ENCODE peak calls at places on chromosomes 12 and 14, in eight cellular contexts. Q is fibroblast of lung, X is HCT116, N is neuronal stem cell, D is keratinocyte, V is H9, G is PC-9, H is IMR-90. S is an unnamed sample. For H3K4me1, the result is how much of the 10 kb centered on the place peaks cover.

GRCh38 chr12:57239587-57240068 is 10.1 kb downstream of the SHMT2 start:
- DNase-seq in Q (no peak), X (no peak), N (no peak), D (no peak), V (peak), G (no peak), H (no peak), S (no peak)

GRCh38 chr12:12527820-12528296 is 34.8 kb downstream of the DUSP16 start:
- DNase-seq in Q (no peak), X (no peak), N (no peak), D (no peak), V (peak), G (no peak), H (no peak), S (no peak)

GRCh38 chr12:52243774-52244614 is 11.0 kb downstream of the KRT7 start:
- DNase-seq in Q (peak), X (no peak), N (no peak), D (peak), V (no peak), G (peak), H (peak), S (peak)

GRCh38 chr14:95431199-95432145 is 85.0 kb downstream of the SYNE3 start:
- DNase-seq in Q (peak), X (no peak), N (peak), D (no peak), V (peak), G (no peak), H (peak), S (peak)

GRCh38 chr14:76376001-76376404 is at the start of gene ESRRB:
- DNase-seq in Q (peak), X (peak), N (peak), D (no peak), V (peak), G (no peak), H (peak), S (no peak)

GRCh38 chr12:132554857-132555630 is 55.3 kb downstream of the LRCOL1 start:
- DNase-seq in Q (no peak), X (no peak), N (no peak), D (no peak), V (no peak), G (no peak), H (no peak), S (no peak)

GRCh38 chr14:99122521-99123125 is 149.4 kb downstream of the BCL11B start:
- DNase-seq in Q (no peak), X (no peak), N (no peak), D (no peak), V (peak), G (no peak), H (no peak), S (no peak)

GRCh38 chr14:68191567-68192321 is 372.2 kb downstream of the RAD51B start:
- DNase-seq in Q (peak), X (peak), N (no peak), D (peak), V (no peak), G (no peak), H (peak), S (peak)

GRCh38 chr12:96872946-96873345 is 34.1 kb upstream of the NEDD1 start:
- DNase-seq in Q (no peak), X (no peak), N (no peak), D (no peak), V (no peak), G (no peak), H (no peak), S (no peak)

GRCh38 chr12:89225808-89226368 is 126.4 kb downstream of the DUSP6 start:
- DNase-seq in Q (peak), X (peak), N (no peak), D (peak), V (peak), G (peak), H (peak), S (peak)

GRCh38 chr12:19605720-19606119 is 166.4 kb downstream of the AEBP2 start:
- DNase-seq in Q (no peak), X (no peak), N (no peak), D (no peak), V (no peak), G (no peak), H (no peak), S (no peak)

GRCh38 chr12:4555804-4556203 is 6.2 kb upstream of the DYRK4 start:
- DNase-seq in Q (no peak), X (no peak), N (no peak), D (no peak), V (no peak), G (no peak), H (peak), S (no peak)

GRCh38 chr12:107521826-107522355 is 163.7 kb upstream of the PWP1 start:
- DNase-seq in Q (no peak), X (no peak), N (no peak), D (no peak), V (no peak), G (no peak), H (no peak), S (no peak)

DNA sequence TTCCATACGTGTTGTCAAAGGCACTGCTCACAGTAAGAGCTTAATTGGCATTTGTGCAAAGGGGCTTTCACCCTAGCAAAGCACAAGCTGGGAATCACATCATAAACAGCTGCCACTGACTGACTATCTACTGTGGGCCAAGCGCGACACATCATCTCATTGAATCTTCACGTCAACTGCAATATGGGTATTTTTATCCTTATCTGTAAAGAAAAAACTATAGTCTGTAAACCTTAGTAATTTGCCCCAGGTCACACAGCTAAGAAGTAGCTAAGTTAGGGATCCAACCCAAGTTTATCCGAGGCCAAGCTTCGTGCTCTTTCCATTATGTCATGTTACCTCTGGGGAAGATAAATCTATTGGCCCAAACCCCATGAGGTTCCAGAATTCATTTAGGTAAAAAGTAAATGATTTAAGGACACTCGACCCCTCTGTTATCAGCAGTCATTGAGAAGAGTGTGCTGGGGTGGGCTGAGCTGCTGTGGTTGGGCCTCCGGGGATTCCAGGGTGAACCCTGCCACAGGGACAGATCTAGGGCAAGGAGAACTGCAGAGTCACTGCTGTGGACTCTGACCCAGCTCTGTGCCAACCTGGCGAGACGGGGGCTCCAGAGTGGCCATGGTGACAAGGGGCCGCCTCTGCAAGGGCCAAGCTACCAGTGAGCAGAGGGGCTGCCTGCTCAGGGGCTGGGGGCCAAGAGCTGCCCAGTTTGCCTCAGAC is 27.6 kb downstream of the NCKAP5L start:
- DNase-seq in Q (no peak), X (no peak), N (no peak), D (no peak), V (no peak), G (no peak), H (no peak), S (no peak)
- H3K4me1 ChIP-seq in Q (under half), X (under half), N (under half), D (under half), V (under half), G (under half), H (under half), S (under half)

DNA sequence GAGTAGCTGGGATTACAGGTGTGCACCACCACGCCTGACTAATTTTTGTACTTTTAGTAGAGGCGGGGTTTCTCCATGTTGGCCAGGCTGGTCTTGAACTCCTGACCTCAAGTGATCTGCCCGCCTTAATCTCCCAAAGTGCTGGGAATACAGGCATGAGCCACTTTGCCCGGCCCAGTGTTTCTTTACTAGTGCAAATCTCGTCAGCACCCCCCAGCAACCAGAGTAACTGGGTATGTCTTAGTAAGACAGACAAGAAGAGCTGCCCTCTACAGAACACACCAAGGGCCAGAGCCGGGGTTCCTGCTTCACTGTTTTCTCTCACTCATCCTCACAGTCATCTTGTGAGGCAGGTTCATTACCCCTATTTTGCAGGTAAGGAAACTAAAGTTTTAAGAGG is 78.5 kb upstream of the GPR68 start:
- DNase-seq in Q (no peak), X (no peak), N (no peak), D (no peak), V (no peak), G (no peak), H (no peak), S (no peak)
- H2AFZ ChIP-seq in Q (no peak), X (no peak), N (no peak), D (no peak), V (no peak), G (no peak), H (no peak), S (no peak)

DNA sequence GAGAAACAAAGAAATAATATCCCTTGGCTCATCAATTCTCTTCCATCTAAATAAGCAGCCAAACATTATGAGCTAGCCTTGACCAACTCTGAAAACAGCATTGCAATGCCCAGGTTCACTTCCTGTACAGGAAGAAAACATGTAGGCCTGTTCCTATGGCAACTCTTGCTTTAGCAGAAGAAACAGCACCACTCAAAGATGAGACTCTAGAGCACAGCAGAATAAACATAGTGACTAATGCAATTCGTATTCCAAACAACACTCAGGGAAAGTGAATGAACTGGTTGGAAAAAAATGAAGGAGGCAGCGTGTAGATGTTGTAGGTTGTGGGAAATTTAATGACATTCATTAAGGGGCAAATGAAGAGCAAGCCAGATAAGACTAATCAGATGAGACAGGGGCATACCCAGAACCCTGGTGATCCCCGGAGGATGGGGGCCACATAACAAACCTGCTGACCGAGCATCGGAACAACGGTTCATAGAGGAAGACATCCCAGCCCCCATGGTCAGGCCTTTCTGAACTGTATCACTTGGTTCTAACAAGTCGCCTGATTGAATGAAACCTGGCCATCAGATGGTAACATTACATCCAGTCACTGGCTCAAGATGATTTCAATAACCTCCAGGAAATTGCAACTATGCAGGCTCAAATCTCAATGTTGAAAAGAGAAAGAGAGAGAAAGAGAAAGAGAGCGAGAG is 9.0 kb downstream of the ARHGDIB start:
- DNase-seq in Q (peak), X (peak), N (no peak), D (peak), V (no peak), G (peak), H (peak), S (peak)
- H3K4me1 ChIP-seq in Q (under half), X (under half), N (under half), D (under half), V (under half), G (half or more), H (under half), S (under half)

DNA sequence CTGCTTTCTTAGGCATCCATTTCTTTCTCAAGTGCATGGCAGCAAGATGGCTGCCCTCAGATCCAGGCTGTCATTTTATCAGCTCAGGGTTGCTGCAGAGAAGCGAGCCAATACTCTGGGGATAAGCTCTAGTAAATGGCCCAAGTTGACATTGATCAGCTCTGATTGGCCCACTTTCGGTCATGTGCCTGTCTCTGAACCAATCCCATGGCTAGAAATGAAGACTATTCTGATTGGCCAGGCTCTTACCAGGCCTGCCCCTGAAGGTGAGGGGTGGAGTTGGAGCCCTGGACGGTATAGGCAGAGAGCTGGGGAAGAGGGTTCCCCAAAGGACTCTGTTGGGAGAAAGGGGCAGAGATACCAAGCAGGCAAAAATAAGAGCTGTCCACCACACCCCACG is 41.4 kb downstream of the MYO1H start:
- DNase-seq in Q (no peak), X (no peak), N (no peak), D (no peak), V (no peak), G (peak), H (no peak), S (no peak)
- H2AFZ ChIP-seq in Q (no peak), X (no peak), N (peak), D (no peak), V (no peak), G (no peak), H (no peak), S (no peak)

GRCh38 chr14:55588259-55588699 is 8.3 kb downstream of the KTN1 start:
- DNase-seq in Q (peak), X (no peak), N (no peak), D (no peak), V (no peak), G (no peak), H (peak), S (peak)
- H3K4me1 ChIP-seq in Q (under half), X (under half), N (under half), D (under half), V (under half), G (under half), H (under half), S (under half)

DNA sequence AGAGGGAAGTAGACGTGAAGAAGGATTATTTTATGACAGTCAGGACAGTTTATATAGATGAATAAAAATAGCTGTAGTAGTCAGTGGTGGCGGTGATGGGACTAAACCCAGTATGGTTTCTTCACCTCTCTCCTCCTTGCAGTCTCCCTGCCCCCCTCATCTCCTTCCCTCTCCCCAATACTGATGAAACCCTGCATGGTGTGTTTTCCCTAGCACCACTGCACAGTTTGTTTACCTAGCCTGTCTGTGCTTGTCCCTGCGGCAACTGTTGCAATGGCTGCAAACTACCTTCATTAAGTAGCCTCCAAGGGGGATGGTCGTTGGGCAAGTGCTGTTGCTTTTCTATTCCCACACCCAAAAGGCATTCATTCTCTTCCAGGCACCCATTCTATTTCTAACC is 14.7 kb downstream of the PCBP2 start:
- DNase-seq in Q (no peak), X (no peak), N (no peak), D (no peak), V (no peak), G (no peak), H (no peak), S (no peak)
- H2AFZ ChIP-seq in Q (no peak), X (no peak), N (no peak), D (no peak), V (no peak), G (no peak), H (no peak), S (no peak)

GRCh38 chr12:118357327-118358007 is 15.2 kb downstream of the TAOK3 start:
- DNase-seq in Q (peak), X (peak), N (no peak), D (no peak), V (no peak), G (no peak), H (peak), S (no peak)

GRCh38 chr12:118356809-118357326 is 15.8 kb downstream of the TAOK3 start:
- DNase-seq in Q (peak), X (no peak), N (no peak), D (no peak), V (no peak), G (no peak), H (peak), S (peak)

GRCh38 chr12:118359541-118359915 is 13.2 kb downstream of the TAOK3 start:
- DNase-seq in Q (no peak), X (no peak), N (no peak), D (no peak), V (no peak), G (peak), H (no peak), S (no peak)

GRCh38 chr12:118358008-118358359 is 14.7 kb downstream of the TAOK3 start:
- DNase-seq in Q (no peak), X (no peak), N (no peak), D (no peak), V (no peak), G (no peak), H (no peak), S (no peak)

GRCh38 chr12:118358607-118359540 is 13.8 kb downstream of the TAOK3 start:
- DNase-seq in Q (no peak), X (no peak), N (no peak), D (no peak), V (no peak), G (no peak), H (no peak), S (no peak)
- H3K4me1 ChIP-seq in Q (under half), X (under half), N (under half), D (under half), V (under half), G (half or more), H (under half), S (under half)

GRCh38 chr12:109464642-109465351 is 12.3 kb downstream of the KCTD10 start:
- DNase-seq in Q (no peak), X (no peak), N (no peak), D (no peak), V (no peak), G (no peak), H (no peak), S (no peak)

GRCh38 chr12:109461846-109462766 is 15.0 kb downstream of the KCTD10 start:
- DNase-seq in Q (peak), X (no peak), N (no peak), D (peak), V (no peak), G (peak), H (peak), S (peak)

GRCh38 chr12:109461049-109461845 is 15.9 kb downstream of the KCTD10 start:
- DNase-seq in Q (peak), X (no peak), N (no peak), D (no peak), V (no peak), G (no peak), H (peak), S (peak)

GRCh38 chr12:109462868-109463692 is 14.0 kb downstream of the KCTD10 start:
- DNase-seq in Q (peak), X (peak), N (no peak), D (no peak), V (peak), G (peak), H (peak), S (peak)

DNA sequence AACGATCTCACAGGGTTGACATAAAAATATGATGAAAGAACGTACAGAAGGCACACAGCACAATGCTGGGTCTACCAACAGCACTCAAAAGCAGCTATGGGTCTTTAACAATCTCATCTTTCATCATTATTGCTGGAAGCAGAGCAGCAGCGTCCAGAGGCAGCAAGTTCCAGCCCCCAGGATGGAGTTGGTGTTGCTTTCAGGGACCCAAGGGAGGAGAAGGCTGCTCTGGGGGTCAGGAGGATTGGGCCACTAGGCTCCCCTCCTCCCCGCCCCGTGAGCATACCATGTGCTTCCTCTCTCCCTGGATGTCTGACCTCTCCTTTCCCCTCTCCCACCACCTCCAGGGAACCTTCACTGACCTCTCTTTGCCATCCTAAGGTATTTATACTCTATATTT is 13.3 kb downstream of the KCTD10 start:
- DNase-seq in Q (no peak), X (no peak), N (no peak), D (no peak), V (no peak), G (no peak), H (no peak), S (no peak)
- H2AFZ ChIP-seq in Q (no peak), X (no peak), N (no peak), D (no peak), V (no peak), G (no peak), H (no peak), S (peak)

DNA sequence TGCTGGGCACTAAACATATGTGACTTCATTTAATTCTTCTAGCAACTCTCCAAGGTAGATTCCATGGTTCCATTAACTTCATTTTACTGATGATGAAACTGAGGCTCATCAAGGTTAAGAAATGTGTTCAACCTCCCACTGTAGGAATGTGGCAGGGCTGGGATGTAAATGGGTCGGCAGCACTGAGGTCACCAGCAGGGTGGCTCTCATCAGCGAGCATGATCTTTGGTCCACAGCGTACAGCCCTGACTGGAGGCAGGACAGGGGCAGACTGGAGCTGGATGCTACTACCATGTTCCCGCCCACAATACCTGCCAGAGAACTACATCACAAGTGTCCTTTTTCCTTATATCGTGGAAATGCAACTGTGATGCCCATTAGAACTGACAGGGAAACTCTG is 4.6 kb downstream of the APPL2 start:
- DNase-seq in Q (no peak), X (no peak), N (no peak), D (no peak), V (no peak), G (no peak), H (no peak), S (no peak)
- H3K4me1 ChIP-seq in Q (under half), X (under half), N (under half), D (under half), V (under half), G (under half), H (under half), S (half or more)

GRCh38 chr12:85280984-85281946 is 1.2 kb downstream of the ALX1 start:
- DNase-seq in Q (peak), X (no peak), N (peak), D (no peak), V (no peak), G (no peak), H (no peak), S (no peak)
- H2AFZ ChIP-seq in Q (no peak), X (no peak), N (peak), D (no peak), V (peak), G (peak), H (no peak), S (no peak)